ENCODE peak calls at places on chromosomes 12 and 14, in five cellular contexts. R is Right ventricle myocardium superior; S is RPMI7951; U is brain microvascular endothelial cell; P is stimulated activated CD4-positive, alpha-beta T cell treated with anti-CD3 and anti-CD28 coated beads, Interleukin-4, amount 100 ng/mL, for 48 hours. L is an unnamed sample.

GRCh38 chr12:52832451-52832850 is 1.7 kb downstream of the KRT79 start:
- DNase-seq in R (no peak), S (no peak), U (no peak), P (no peak), L (no peak)

GRCh38 chr12:100539209-100539608 is 34.3 kb upstream of the GAS2L3 start:
- DNase-seq in R (no peak), S (no peak), U (peak; percentile 32), P (peak; percentile 2), L (no peak)

GRCh38 chr14:56482306-56482705 is 97.3 kb upstream of the TMEM260 start:
- DNase-seq in R (no peak), S (no peak), U (peak; percentile 19), P (no peak), L (no peak)

GRCh38 chr14:95048771-95049312 is 108.5 kb downstream of the DICER1 start:
- DNase-seq in R (no peak), S (no peak), U (no peak), P (no peak), L (no peak)

GRCh38 chr12:82524020-82524419 is 162.7 kb upstream of the TMTC2 start:
- DNase-seq in R (no peak), S (no peak), U (no peak), P (no peak), L (no peak)

GRCh38 chr14:22977434-22977683 is 5.0 kb downstream of the AJUBA start:
- DNase-seq in R (no peak), S (no peak), U (no peak), P (no peak), L (no peak)

GRCh38 chr12:124783087-124783486 is 80.6 kb downstream of the SCARB1 start:
- DNase-seq in R (no peak), S (no peak), U (no peak), P (no peak), L (no peak)

GRCh38 chr12:34606749-34607519 is 584.6 kb downstream of the ALG10 start:
- DNase-seq in R (peak; percentile 14), S (no peak), U (no peak), P (no peak), L (no peak)

GRCh38 chr12:7178481-7178880 is 11.0 kb upstream of the PEX5 start:
- DNase-seq in R (no peak), S (no peak), U (no peak), P (no peak), L (no peak)

GRCh38 chr12:124143726-124144125 is 151.2 kb upstream of the RFLNA start:
- DNase-seq in R (no peak), S (no peak), U (no peak), P (no peak), L (no peak)

GRCh38 chr14:51293926-51294290 is 53.9 kb downstream of the TMX1 start:
- DNase-seq in R (no peak), S (no peak), U (no peak), P (no peak), L (no peak)

GRCh38 chr12:14773685-14774073 is 29.6 kb downstream of the WBP11 start:
- DNase-seq in R (no peak), S (no peak), U (no peak), P (no peak), L (no peak)

GRCh38 chr14:95067526-95067925 is 89.8 kb downstream of the DICER1 start:
- DNase-seq in R (no peak), S (no peak), U (no peak), P (no peak), L (no peak)

GRCh38 chr14:91380610-91381371 is 36.8 kb downstream of the CCDC88C start:
- DNase-seq in R (no peak), S (peak; percentile 48), U (peak; percentile 68), P (no peak), L (no peak)

GRCh38 chr12:98424726-98425401 is 90.5 kb upstream of the TMPO start:
- DNase-seq in R (no peak), S (peak; percentile 62), U (peak; percentile 84), P (peak; percentile 36), L (peak; percentile 43)

GRCh38 chr12:76274699-76275098 is 73.5 kb downstream of the BBS10 start:
- DNase-seq in R (no peak), S (no peak), U (no peak), P (peak; percentile 28), L (no peak)

GRCh38 chr12:62332598-62332997 is 72.4 kb downstream of the USP15 start:
- DNase-seq in R (no peak), S (peak; percentile 45), U (peak; percentile 23), P (no peak), L (no peak)

GRCh38 chr14:23430733-23431105 is 4.7 kb downstream of the MYH7 start:
- DNase-seq in R (no peak), S (peak; percentile 43), U (peak; percentile 27), P (no peak), L (no peak)

GRCh38 chr14:59254146-59254910 is 65.9 kb downstream of the DAAM1 start:
- DNase-seq in R (peak; percentile 79), S (peak; percentile 92), U (peak; percentile 92), P (no peak), L (peak; percentile 82)

GRCh38 chr14:60657609-60657983 is 8.3 kb upstream of the SIX1 start:
- DNase-seq in R (no peak), S (peak; percentile 50), U (no peak), P (no peak), L (no peak)